ENCODE peak calls at places on chromosomes 2 and 18, in five cellular contexts. D is fibroblast of pulmonary artery, M is MM.1S, K is anterior cingulate cortex, E is H7. V is an unnamed sample.

GRCh38 chr18:51110073-51110797 is 80.2 kb downstream of the SMAD4 start:
- DNase-seq in D (peak), M (peak), K (no peak), E (peak), V (peak)

GRCh38 chr18:48958951-48959350 is 8.2 kb upstream of the SMAD7 start:
- DNase-seq in D (no peak), M (no peak), K (no peak), E (no peak), V (no peak)

GRCh38 chr18:22194151-22194598 is 24.8 kb downstream of the GATA6 start:
- DNase-seq in D (peak), M (no peak), K (no peak), E (peak), V (peak)

GRCh38 chr18:46134920-46135675 is 30.9 kb downstream of the HAUS1 start:
- DNase-seq in D (no peak), M (peak), K (no peak), E (no peak), V (no peak)

GRCh38 chr2:673615-674318 is 3.4 kb downstream of the TMEM18 start:
- DNase-seq in D (peak), M (no peak), K (no peak), E (peak), V (no peak)

GRCh38 chr18:70135604-70136003 is 69.9 kb downstream of the RTTN start:
- DNase-seq in D (no peak), M (no peak), K (no peak), E (no peak), V (no peak)

GRCh38 chr2:21057097-21057496 is 13.2 kb upstream of the APOB start:
- DNase-seq in D (no peak), M (no peak), K (no peak), E (no peak), V (no peak)

GRCh38 chr2:74778381-74779371 is 55.3 kb upstream of the HK2 start:
- DNase-seq in D (peak), M (no peak), K (no peak), E (peak), V (no peak)

V was measured in transverse colon.